ENCODE peak calls at places on chromosomes 7 and 10, in seven cellular contexts. C is retina, J is NCI-H2081, Q is A549, R is endothelial cell, W is SIG-M5, O is fibroblast of lung. S is an unnamed sample.

GRCh38 chr7:51141451-51141971 is 175.1 kb downstream of the COBL start:
- DNase-seq in C (peak), J (peak), Q (peak), R (peak), W (no peak), O (peak), S (peak)

GRCh38 chr10:21814866-21815265 is 188.7 kb downstream of the DNAJC1 start:
- DNase-seq in C (no peak), J (no peak), Q (no peak), R (no peak), W (no peak), O (peak), S (no peak)

GRCh38 chr7:5677538-5678294 is 103.7 kb downstream of the RNF216 start:
- DNase-seq in C (peak), J (peak), Q (peak), R (peak), W (no peak), O (peak), S (peak)

GRCh38 chr10:32104622-32105509 is 48.6 kb upstream of the KIF5B start:
- DNase-seq in C (no peak), J (no peak), Q (no peak), R (no peak), W (no peak), O (peak), S (no peak)

GRCh38 chr10:12846718-12847117 is 154.8 kb downstream of the CCDC3 start:
- DNase-seq in C (no peak), J (no peak), Q (no peak), R (no peak), W (no peak), O (peak), S (no peak)

GRCh38 chr7:129889133-129889854 is 63.5 kb downstream of the UBE2H start:
- DNase-seq in C (no peak), J (no peak), Q (no peak), R (no peak), W (no peak), O (peak), S (no peak)

GRCh38 chr7:28225581-28225980 is 45.0 kb upstream of the JAZF1 start:
- DNase-seq in C (peak), J (no peak), Q (no peak), R (no peak), W (no peak), O (no peak), S (no peak)

GRCh38 chr10:125878957-125879835 is 1.9 kb downstream of the DHX32 start:
- DNase-seq in C (no peak), J (no peak), Q (peak), R (no peak), W (no peak), O (peak), S (no peak)

GRCh38 chr7:115910541-115911164 is 119.9 kb downstream of the TFEC start:
- DNase-seq in C (peak), J (peak), Q (peak), R (no peak), W (no peak), O (peak), S (peak)

S was measured in NCI-H1105 treated with DMSO at 0.1 percent for 48 hours.